ENCODE peak calls at places on chromosomes 11 and 22, in five cellular contexts. D, I, O, N and B are unnamed samples.

GRCh38 chr11:57873196-57873911 is 111.8 kb downstream of the CTNND1 start:
- DNase-seq in D (no peak), I (no peak), O (no peak), N (no peak), B (no peak)

GRCh38 chr11:60854140-60854846 is 1.5 kb downstream of the PTGDR2 start:
- DNase-seq in D (no peak), I (no peak), O (no peak), N (no peak), B (no peak)

GRCh38 chr11:24373516-24373915 is 123.3 kb upstream of the LUZP2 start:
- DNase-seq in D (no peak), I (no peak), O (no peak), N (no peak), B (no peak)

GRCh38 chr11:86067230-86068137 is 1.4 kb downstream of the PICALM start:
- DNase-seq in D (peak), I (peak), O (no peak), N (peak), B (no peak)

GRCh38 chr11:73185680-73186293 is 32.3 kb upstream of the P2RY2 start:
- DNase-seq in D (no peak), I (no peak), O (no peak), N (no peak), B (peak)

GRCh38 chr11:76792505-76793264 is 9.5 kb downstream of the TSKU start:
- DNase-seq in D (no peak), I (no peak), O (no peak), N (no peak), B (no peak)

GRCh38 chr11:120028181-120028935 is 109.6 kb downstream of the TRIM29 start:
- DNase-seq in D (no peak), I (no peak), O (no peak), N (no peak), B (no peak)

GRCh38 chr11:78214331-78215194 is 25.8 kb downstream of the USP35 start:
- DNase-seq in D (no peak), I (no peak), O (no peak), N (no peak), B (no peak)

GRCh38 chr22:35548762-35549106 is 8.1 kb downstream of the RASD2 start:
- DNase-seq in D (no peak), I (no peak), O (no peak), N (no peak), B (no peak)